ENCODE peak calls at places on chromosomes 6 and 20, in eight cellular contexts. D is uterus, P is Right ventricle myocardium superior, Y is IMR-90, U is activated T-cell treated with anti-CD3 and anti-CD28 coated beads for 1 hour, J is HT-29, N is T-helper 1 cell, Z is GOT3. B is an unnamed sample.

GRCh38 chr6:26295691-26296555 is 69.1 kb upstream of the BTN3A2 start:
- DNase-seq in D (no peak), P (no peak), Y (peak; percentile 92), U (no peak), J (peak; percentile 86), N (peak; percentile 25), Z (no peak), B (no peak)

GRCh38 chr6:112205521-112206458 is 48.6 kb downstream of the LAMA4 start:
- DNase-seq in D (no peak), P (no peak), Y (peak; percentile 45), U (no peak), J (no peak), N (no peak), Z (no peak), B (no peak)

GRCh38 chr20:37245671-37246237 is 15.9 kb downstream of the GHRH start:
- DNase-seq in D (no peak), P (no peak), Y (no peak), U (no peak), J (no peak), N (no peak), Z (no peak), B (peak; percentile 63)

GRCh38 chr6:154653385-154653784 is 79.8 kb upstream of the SCAF8 start:
- DNase-seq in D (no peak), P (no peak), Y (no peak), U (no peak), J (no peak), N (no peak), Z (no peak), B (no peak)

GRCh38 chr6:38281131-38281530 is 358.6 kb downstream of the BTBD9 start:
- DNase-seq in D (no peak), P (no peak), Y (no peak), U (no peak), J (no peak), N (no peak), Z (no peak), B (no peak)

GRCh38 chr6:154435400-154435945 is 75.0 kb downstream of the CNKSR3 start:
- DNase-seq in D (no peak), P (no peak), Y (no peak), U (no peak), J (no peak), N (no peak), Z (no peak), B (no peak)

GRCh38 chr6:35925961-35926360 is 5.1 kb upstream of the SRPK1 start:
- DNase-seq in D (no peak), P (no peak), Y (no peak), U (no peak), J (no peak), N (no peak), Z (no peak), B (no peak)

GRCh38 chr20:25984933-25985332 is 288.3 kb upstream of the ZNF337 start:
- DNase-seq in D (peak; percentile 70), P (peak; percentile 77), Y (peak; percentile 49), U (peak; percentile 53), J (no peak), N (no peak), Z (peak; percentile 38), B (no peak)

GRCh38 chr20:32160341-32160740 is 47.2 kb downstream of the PLAGL2 start:
- DNase-seq in D (no peak), P (no peak), Y (no peak), U (no peak), J (no peak), N (no peak), Z (no peak), B (no peak)

GRCh38 chr20:41162396-41162795 is 25.1 kb downstream of the PLCG1 start:
- DNase-seq in D (no peak), P (no peak), Y (no peak), U (no peak), J (no peak), N (no peak), Z (no peak), B (no peak)

GRCh38 chr6:88712243-88712936 is 251.0 kb downstream of the RNGTT start:
- DNase-seq in D (no peak), P (no peak), Y (no peak), U (no peak), J (no peak), N (no peak), Z (no peak), B (no peak)

GRCh38 chr6:79030511-79030910 is 47.5 kb downstream of the PHIP start:
- DNase-seq in D (no peak), P (no peak), Y (peak; percentile 9), U (no peak), J (no peak), N (no peak), Z (no peak), B (no peak)

GRCh38 chr6:5478380-5478779 is 217.1 kb downstream of the FARS2 start:
- DNase-seq in D (no peak), P (no peak), Y (no peak), U (no peak), J (no peak), N (no peak), Z (no peak), B (no peak)

B was measured in ecto neural progenitor cell.